ENCODE peak calls at places on chromosomes 12 and 14, in ten cellular contexts. One of them, this sample, is unnamed.

GRCh38 chr12:31929140-31929526 is 30.1 kb upstream of the RESF1 start:
- DNase-seq in HEK293T: no peak
- DNase-seq in GM03348: no peak
- DNase-seq in AG09309: no peak
- DNase-seq in HepG2: no peak
- DNase-seq in HT1080: no peak
- DNase-seq in heart left ventricle: no peak
- DNase-seq in stimulated activated CD8-positive, alpha-beta memory T cell treated with anti-CD3 and anti-CD28 coated beads, Interleukin-4, amount 100 ng/mL, for 4 hours: no peak
- DNase-seq in GM12892: no peak
- DNase-seq in Right ventricle myocardium inferior: no peak
- DNase-seq in this sample: no peak

GRCh38 chr14:84760506-84760905 is 769.4 kb upstream of the FLRT2 start:
- DNase-seq in HEK293T: no peak
- DNase-seq in GM03348: peak
- DNase-seq in AG09309: peak
- DNase-seq in HepG2: no peak
- DNase-seq in HT1080: no peak
- DNase-seq in heart left ventricle: no peak
- DNase-seq in stimulated activated CD8-positive, alpha-beta memory T cell treated with anti-CD3 and anti-CD28 coated beads, Interleukin-4, amount 100 ng/mL, for 4 hours: no peak
- DNase-seq in GM12892: no peak
- DNase-seq in Right ventricle myocardium inferior: no peak
- DNase-seq in this sample: no peak

GRCh38 chr12:75623631-75624118 is 112.3 kb upstream of the KRR1 start:
- DNase-seq in HEK293T: no peak
- DNase-seq in GM03348: peak
- DNase-seq in AG09309: no peak
- DNase-seq in HepG2: peak
- DNase-seq in HT1080: peak
- DNase-seq in heart left ventricle: no peak
- DNase-seq in stimulated activated CD8-positive, alpha-beta memory T cell treated with anti-CD3 and anti-CD28 coated beads, Interleukin-4, amount 100 ng/mL, for 4 hours: no peak
- DNase-seq in GM12892: no peak
- DNase-seq in Right ventricle myocardium inferior: no peak
- DNase-seq in this sample: peak

GRCh38 chr12:123105427-123105826 is 45.5 kb downstream of the PITPNM2 start:
- DNase-seq in HEK293T: no peak
- DNase-seq in GM03348: no peak
- DNase-seq in AG09309: no peak
- DNase-seq in HepG2: no peak
- DNase-seq in HT1080: no peak
- DNase-seq in heart left ventricle: peak
- DNase-seq in stimulated activated CD8-positive, alpha-beta memory T cell treated with anti-CD3 and anti-CD28 coated beads, Interleukin-4, amount 100 ng/mL, for 4 hours: no peak
- DNase-seq in GM12892: no peak
- DNase-seq in Right ventricle myocardium inferior: no peak
- DNase-seq in this sample: no peak

GRCh38 chr12:94282675-94283074 is 134.3 kb downstream of the PLXNC1 start:
- DNase-seq in HEK293T: no peak
- DNase-seq in GM03348: no peak
- DNase-seq in AG09309: no peak
- DNase-seq in HepG2: no peak
- DNase-seq in HT1080: no peak
- DNase-seq in heart left ventricle: no peak
- DNase-seq in stimulated activated CD8-positive, alpha-beta memory T cell treated with anti-CD3 and anti-CD28 coated beads, Interleukin-4, amount 100 ng/mL, for 4 hours: no peak
- DNase-seq in GM12892: no peak
- DNase-seq in Right ventricle myocardium inferior: no peak
- DNase-seq in this sample: no peak

GRCh38 chr14:105890474-105891220 is 364.3 kb downstream of the TMEM121 start:
- DNase-seq in HEK293T: no peak
- DNase-seq in GM03348: no peak
- DNase-seq in AG09309: no peak
- DNase-seq in HepG2: no peak
- DNase-seq in HT1080: no peak
- DNase-seq in heart left ventricle: peak
- DNase-seq in stimulated activated CD8-positive, alpha-beta memory T cell treated with anti-CD3 and anti-CD28 coated beads, Interleukin-4, amount 100 ng/mL, for 4 hours: no peak
- DNase-seq in GM12892: no peak
- DNase-seq in Right ventricle myocardium inferior: peak
- DNase-seq in this sample: no peak

GRCh38 chr12:70645494-70646317 is 8.5 kb upstream of the PTPRB start:
- DNase-seq in HEK293T: no peak
- DNase-seq in GM03348: peak
- DNase-seq in AG09309: peak
- DNase-seq in HepG2: peak
- DNase-seq in HT1080: peak
- DNase-seq in heart left ventricle: peak
- DNase-seq in stimulated activated CD8-positive, alpha-beta memory T cell treated with anti-CD3 and anti-CD28 coated beads, Interleukin-4, amount 100 ng/mL, for 4 hours: no peak
- DNase-seq in GM12892: no peak
- DNase-seq in Right ventricle myocardium inferior: peak
- DNase-seq in this sample: peak

GRCh38 chr14:40093800-40094199 is 661.6 kb upstream of the FBXO33 start:
- DNase-seq in HEK293T: no peak
- DNase-seq in GM03348: no peak
- DNase-seq in AG09309: no peak
- DNase-seq in HepG2: no peak
- DNase-seq in HT1080: no peak
- DNase-seq in heart left ventricle: no peak
- DNase-seq in stimulated activated CD8-positive, alpha-beta memory T cell treated with anti-CD3 and anti-CD28 coated beads, Interleukin-4, amount 100 ng/mL, for 4 hours: no peak
- DNase-seq in GM12892: no peak
- DNase-seq in Right ventricle myocardium inferior: no peak
- DNase-seq in this sample: no peak

GRCh38 chr12:93766802-93767523 is 89.8 kb downstream of the CRADD start:
- DNase-seq in HEK293T: peak
- DNase-seq in GM03348: peak
- DNase-seq in AG09309: no peak
- DNase-seq in HepG2: no peak
- DNase-seq in HT1080: peak
- DNase-seq in heart left ventricle: no peak
- DNase-seq in stimulated activated CD8-positive, alpha-beta memory T cell treated with anti-CD3 and anti-CD28 coated beads, Interleukin-4, amount 100 ng/mL, for 4 hours: no peak
- DNase-seq in GM12892: no peak
- DNase-seq in Right ventricle myocardium inferior: no peak
- DNase-seq in this sample: peak

GRCh38 chr12:118127867-118128266 is 8.1 kb upstream of the PEBP1 start:
- DNase-seq in HEK293T: no peak
- DNase-seq in GM03348: no peak
- DNase-seq in AG09309: no peak
- DNase-seq in HepG2: no peak
- DNase-seq in HT1080: no peak
- DNase-seq in heart left ventricle: no peak
- DNase-seq in stimulated activated CD8-positive, alpha-beta memory T cell treated with anti-CD3 and anti-CD28 coated beads, Interleukin-4, amount 100 ng/mL, for 4 hours: no peak
- DNase-seq in GM12892: no peak
- DNase-seq in Right ventricle myocardium inferior: no peak
- DNase-seq in this sample: no peak

GRCh38 chr12:13817131-13817530 is 164.3 kb downstream of the GRIN2B start:
- DNase-seq in HEK293T: no peak
- DNase-seq in GM03348: no peak
- DNase-seq in AG09309: no peak
- DNase-seq in HepG2: no peak
- DNase-seq in HT1080: peak
- DNase-seq in heart left ventricle: no peak
- DNase-seq in stimulated activated CD8-positive, alpha-beta memory T cell treated with anti-CD3 and anti-CD28 coated beads, Interleukin-4, amount 100 ng/mL, for 4 hours: no peak
- DNase-seq in GM12892: no peak
- DNase-seq in Right ventricle myocardium inferior: peak
- DNase-seq in this sample: no peak

GRCh38 chr12:123034865-123035264 is 54.4 kb downstream of the ARL6IP4 start:
- DNase-seq in HEK293T: peak
- DNase-seq in GM03348: peak
- DNase-seq in AG09309: peak
- DNase-seq in HepG2: no peak
- DNase-seq in HT1080: peak
- DNase-seq in heart left ventricle: no peak
- DNase-seq in stimulated activated CD8-positive, alpha-beta memory T cell treated with anti-CD3 and anti-CD28 coated beads, Interleukin-4, amount 100 ng/mL, for 4 hours: no peak
- DNase-seq in GM12892: no peak
- DNase-seq in Right ventricle myocardium inferior: no peak
- DNase-seq in this sample: peak

GRCh38 chr14:61562321-61563161 is 132.8 kb upstream of the HIF1A start:
- DNase-seq in HEK293T: no peak
- DNase-seq in GM03348: peak
- DNase-seq in AG09309: peak
- DNase-seq in HepG2: peak
- DNase-seq in HT1080: peak
- DNase-seq in heart left ventricle: no peak
- DNase-seq in stimulated activated CD8-positive, alpha-beta memory T cell treated with anti-CD3 and anti-CD28 coated beads, Interleukin-4, amount 100 ng/mL, for 4 hours: no peak
- DNase-seq in GM12892: no peak
- DNase-seq in Right ventricle myocardium inferior: no peak
- DNase-seq in this sample: peak

GRCh38 chr12:645563-646071 is 17.6 kb downstream of the NINJ2 start:
- DNase-seq in HEK293T: no peak
- DNase-seq in GM03348: peak
- DNase-seq in AG09309: no peak
- DNase-seq in HepG2: peak
- DNase-seq in HT1080: peak
- DNase-seq in heart left ventricle: no peak
- DNase-seq in stimulated activated CD8-positive, alpha-beta memory T cell treated with anti-CD3 and anti-CD28 coated beads, Interleukin-4, amount 100 ng/mL, for 4 hours: no peak
- DNase-seq in GM12892: no peak
- DNase-seq in Right ventricle myocardium inferior: no peak
- DNase-seq in this sample: peak

GRCh38 chr12:34390171-34390841 is 368.0 kb downstream of the ALG10 start:
- DNase-seq in HEK293T: no peak
- DNase-seq in GM03348: no peak
- DNase-seq in AG09309: no peak
- DNase-seq in HepG2: no peak
- DNase-seq in HT1080: no peak
- DNase-seq in heart left ventricle: peak
- DNase-seq in stimulated activated CD8-positive, alpha-beta memory T cell treated with anti-CD3 and anti-CD28 coated beads, Interleukin-4, amount 100 ng/mL, for 4 hours: no peak
- DNase-seq in GM12892: no peak
- DNase-seq in Right ventricle myocardium inferior: peak
- DNase-seq in this sample: no peak

GRCh38 chr12:102891756-102892155 is 25.3 kb downstream of the PAH start:
- DNase-seq in HEK293T: no peak
- DNase-seq in GM03348: no peak
- DNase-seq in AG09309: no peak
- DNase-seq in HepG2: no peak
- DNase-seq in HT1080: no peak
- DNase-seq in heart left ventricle: no peak
- DNase-seq in stimulated activated CD8-positive, alpha-beta memory T cell treated with anti-CD3 and anti-CD28 coated beads, Interleukin-4, amount 100 ng/mL, for 4 hours: no peak
- DNase-seq in GM12892: no peak
- DNase-seq in Right ventricle myocardium inferior: no peak
- DNase-seq in this sample: no peak

GRCh38 chr12:10339441-10339840 is 31.8 kb downstream of the KLRD1 start:
- DNase-seq in HEK293T: no peak
- DNase-seq in GM03348: peak
- DNase-seq in AG09309: no peak
- DNase-seq in HepG2: no peak
- DNase-seq in HT1080: peak
- DNase-seq in heart left ventricle: no peak
- DNase-seq in stimulated activated CD8-positive, alpha-beta memory T cell treated with anti-CD3 and anti-CD28 coated beads, Interleukin-4, amount 100 ng/mL, for 4 hours: no peak
- DNase-seq in GM12892: no peak
- DNase-seq in Right ventricle myocardium inferior: peak
- DNase-seq in this sample: peak

GRCh38 chr14:49381778-49382177 is 204.4 kb downstream of the RPS29 start:
- DNase-seq in HEK293T: no peak
- DNase-seq in GM03348: no peak
- DNase-seq in AG09309: no peak
- DNase-seq in HepG2: no peak
- DNase-seq in HT1080: no peak
- DNase-seq in heart left ventricle: no peak
- DNase-seq in stimulated activated CD8-positive, alpha-beta memory T cell treated with anti-CD3 and anti-CD28 coated beads, Interleukin-4, amount 100 ng/mL, for 4 hours: no peak
- DNase-seq in GM12892: no peak
- DNase-seq in Right ventricle myocardium inferior: no peak
- DNase-seq in this sample: no peak

GRCh38 chr12:22821985-22822384 is 197.0 kb downstream of the ETNK1 start:
- DNase-seq in HEK293T: no peak
- DNase-seq in GM03348: no peak
- DNase-seq in AG09309: no peak
- DNase-seq in HepG2: peak
- DNase-seq in HT1080: peak
- DNase-seq in heart left ventricle: no peak
- DNase-seq in stimulated activated CD8-positive, alpha-beta memory T cell treated with anti-CD3 and anti-CD28 coated beads, Interleukin-4, amount 100 ng/mL, for 4 hours: no peak
- DNase-seq in GM12892: no peak
- DNase-seq in Right ventricle myocardium inferior: no peak
- DNase-seq in this sample: no peak

GRCh38 chr12:12990700-12991468 is 9.2 kb downstream of the HEBP1 start:
- DNase-seq in HEK293T: no peak
- DNase-seq in GM03348: no peak
- DNase-seq in AG09309: no peak
- DNase-seq in HepG2: no peak
- DNase-seq in HT1080: no peak
- DNase-seq in heart left ventricle: no peak
- DNase-seq in stimulated activated CD8-positive, alpha-beta memory T cell treated with anti-CD3 and anti-CD28 coated beads, Interleukin-4, amount 100 ng/mL, for 4 hours: no peak
- DNase-seq in GM12892: no peak
- DNase-seq in Right ventricle myocardium inferior: no peak
- DNase-seq in this sample: no peak

GRCh38 chr12:94262228-94263010 is 114.0 kb downstream of the PLXNC1 start:
- DNase-seq in HEK293T: no peak
- DNase-seq in GM03348: peak
- DNase-seq in AG09309: peak
- DNase-seq in HepG2: no peak
- DNase-seq in HT1080: peak
- DNase-seq in heart left ventricle: peak
- DNase-seq in stimulated activated CD8-positive, alpha-beta memory T cell treated with anti-CD3 and anti-CD28 coated beads, Interleukin-4, amount 100 ng/mL, for 4 hours: peak
- DNase-seq in GM12892: peak
- DNase-seq in Right ventricle myocardium inferior: peak
- DNase-seq in this sample: peak

GRCh38 chr12:52027085-52027843 is 20.5 kb downstream of the TAMALIN start:
- DNase-seq in HEK293T: no peak
- DNase-seq in GM03348: no peak
- DNase-seq in AG09309: no peak
- DNase-seq in HepG2: no peak
- DNase-seq in HT1080: no peak
- DNase-seq in heart left ventricle: no peak
- DNase-seq in stimulated activated CD8-positive, alpha-beta memory T cell treated with anti-CD3 and anti-CD28 coated beads, Interleukin-4, amount 100 ng/mL, for 4 hours: no peak
- DNase-seq in GM12892: no peak
- DNase-seq in Right ventricle myocardium inferior: peak
- DNase-seq in this sample: no peak

GRCh38 chr12:122125452-122126341 is 47.1 kb downstream of the MLXIP start:
- DNase-seq in HEK293T: no peak
- DNase-seq in GM03348: no peak
- DNase-seq in AG09309: no peak
- DNase-seq in HepG2: no peak
- DNase-seq in HT1080: no peak
- DNase-seq in heart left ventricle: peak
- DNase-seq in stimulated activated CD8-positive, alpha-beta memory T cell treated with anti-CD3 and anti-CD28 coated beads, Interleukin-4, amount 100 ng/mL, for 4 hours: no peak
- DNase-seq in GM12892: no peak
- DNase-seq in Right ventricle myocardium inferior: no peak
- DNase-seq in this sample: no peak

This sample was measured in A172.